ENCODE peak calls at places on chromosomes 12 and 14, in seven cellular contexts. O, V, H, G, C, E and P are unnamed samples. For H3K27me3, H3K9me3 and H3K4me1, the result is how much of the 10 kb centered on the place peaks cover.

GRCh38 chr14:65703996-65704395 is 291.5 kb downstream of the FUT8 start:
- DNase-seq in V (no peak), O (no peak), G (no peak), C (no peak), H (peak), E (no peak), P (no peak)

GRCh38 chr12:115988193-115988592 is 289.3 kb downstream of the MED13L start:
- DNase-seq in V (no peak), H (no peak), E (no peak), G (no peak), O (no peak), C (no peak), P (no peak)

GRCh38 chr12:98968896-98969295 is 323.8 kb downstream of the APAF1 start:
- DNase-seq in O (no peak), G (no peak), C (no peak), E (peak), V (no peak), H (no peak), P (no peak)

GRCh38 chr12:106219043-106219442 is 28.8 kb downstream of the CKAP4 start:
- DNase-seq in H (no peak), V (no peak), O (no peak), C (no peak), E (no peak), G (no peak), P (no peak)

GRCh38 chr12:16063728-16064127 is 152.6 kb downstream of the DERA start:
- DNase-seq in O (no peak), V (no peak), E (no peak), G (no peak), H (peak), C (no peak), P (no peak)

GRCh38 chr12:98373019-98373554 is 142.3 kb upstream of the TMPO start:
- DNase-seq in V (peak), E (no peak), C (no peak), H (peak), O (no peak), G (peak), P (peak)

GRCh38 chr12:29676676-29677075 is 107.1 kb downstream of the TMTC1 start:
- DNase-seq in V (no peak), H (no peak), O (no peak), E (no peak), C (no peak), G (no peak), P (no peak)

GRCh38 chr12:98227162-98227561 is 288.2 kb upstream of the TMPO start:
- DNase-seq in O (no peak), G (no peak), C (no peak), H (peak), V (peak), E (no peak), P (no peak)

GRCh38 chr14:55071870-55072640 is 20.6 kb downstream of the MAPK1IP1L start:
- DNase-seq in C (peak), G (no peak), E (no peak), O (peak), H (peak), V (peak), P (no peak)

GRCh38 chr12:122981036-122981471 is 573 bp downstream of the ARL6IP4 start:
- DNase-seq in V (peak), O (no peak), E (no peak), C (no peak), H (no peak), G (no peak), P (no peak)

GRCh38 chr12:64968989-64969819 is 144.8 kb downstream of the TBC1D30 start:
- DNase-seq in H (no peak), V (no peak), O (no peak), C (no peak), G (no peak), E (no peak), P (no peak)

GRCh38 chr12:64965920-64966319 is 141.5 kb downstream of the TBC1D30 start:
- DNase-seq in H (no peak), E (no peak), V (no peak), G (no peak), O (no peak), C (no peak), P (no peak)
- H3K27me3 ChIP-seq in H (under half), E (under half), V (under half), G (under half), O (under half), C (under half), P (under half)

GRCh38 chr12:56867216-56867615 is 67.0 kb downstream of the SDR9C7 start:
- DNase-seq in V (no peak), C (no peak), E (no peak), G (no peak), H (no peak), O (no peak), P (no peak)
- H3K9me3 ChIP-seq in V (half or more), C (under half), E (under half), G (under half), H (under half), O (half or more), P (under half)

GRCh38 chr12:52207106-52207505 is 15.3 kb upstream of the KRT80 start:
- DNase-seq in O (no peak), G (no peak), H (no peak), E (peak), C (no peak), V (no peak), P (no peak)
- H3K4me1 ChIP-seq in O (under half), G (under half), H (under half), E (under half), C (under half), V (under half), P (under half)

GRCh38 chr14:23114120-23114458 is 5.0 kb downstream of the CEBPE start:
- DNase-seq in E (peak), G (no peak), H (no peak), O (no peak), C (no peak), V (no peak), P (no peak)
- H3K27me3 ChIP-seq in E (under half), G (under half), H (under half), O (half or more), C (under half), V (under half), P (under half)

GRCh38 chr14:102672410-102672960 is 80.0 kb downstream of the RCOR1 start:
- DNase-seq in V (no peak), H (no peak), C (no peak), G (no peak), E (no peak), O (no peak), P (no peak)

GRCh38 chr14:102671410-102671809 is 79.0 kb downstream of the RCOR1 start:
- DNase-seq in O (no peak), E (no peak), C (no peak), V (no peak), G (no peak), H (no peak), P (no peak)

GRCh38 chr14:102678394-102678793 is 85.9 kb downstream of the RCOR1 start:
- DNase-seq in V (no peak), H (no peak), O (no peak), G (no peak), E (no peak), C (no peak), P (no peak)

DNA sequence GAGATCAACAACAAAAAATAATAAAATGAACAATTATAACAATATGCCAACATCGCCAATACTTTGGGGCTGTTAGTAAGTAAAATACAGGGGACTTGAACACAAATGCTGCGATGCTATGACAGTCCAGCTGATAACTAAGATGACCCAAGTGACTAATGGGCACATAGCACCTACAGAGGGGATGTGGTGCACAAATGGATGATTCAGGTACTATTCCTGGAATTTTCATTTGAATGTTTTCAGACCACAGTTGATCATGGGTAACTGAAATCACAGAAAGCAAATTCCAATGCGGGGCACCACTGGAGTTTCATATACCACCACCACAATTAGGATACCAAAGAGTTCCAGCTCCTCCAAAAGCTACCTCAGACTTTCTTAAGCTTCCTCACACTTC is 82.9 kb downstream of the RCOR1 start:
- DNase-seq in O (no peak), H (no peak), V (no peak), G (no peak), E (no peak), C (no peak), P (no peak)
- H3K9me3 ChIP-seq in O (under half), H (under half), V (under half), G (under half), E (under half), C (under half), P (under half)

GRCh38 chr14:59362533-59362932 is 102.6 kb downstream of the GPR135 start:
- DNase-seq in E (no peak), C (no peak), V (no peak), G (no peak), H (peak), O (no peak), P (no peak)
- H3K4me1 ChIP-seq in E (under half), C (under half), V (half or more), G (under half), H (under half), O (half or more), P (under half)

DNA sequence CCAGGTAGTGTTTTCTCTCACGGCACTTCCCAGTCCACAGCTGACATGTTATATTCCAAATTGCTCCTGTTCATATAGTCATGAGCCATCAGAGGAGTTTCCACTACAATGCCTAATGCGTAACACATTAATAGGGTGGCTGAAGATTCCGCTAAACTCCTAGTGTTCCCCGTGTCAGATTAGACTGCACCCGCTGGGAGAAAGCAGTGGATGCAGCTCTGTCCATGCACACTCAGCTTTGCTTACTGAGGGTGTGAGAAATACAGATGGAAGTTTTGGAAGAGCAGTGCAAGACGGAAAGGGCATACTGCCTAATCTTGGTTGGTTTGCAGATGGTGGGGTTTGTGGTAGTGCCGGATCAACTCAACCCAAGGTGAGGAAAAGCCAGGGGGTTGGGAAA is 5.6 kb downstream of the PPP1R3E start:
- DNase-seq in E (no peak), G (no peak), H (no peak), O (no peak), V (no peak), C (no peak), P (no peak)
- H3K27me3 ChIP-seq in E (under half), G (under half), H (under half), O (under half), V (under half), C (under half), P (under half)